ENCODE peak calls at places on chromosomes 1 and 21, in four cellular contexts. H is K562, N is WTC11, E is GM12878. B is an unnamed sample.
A peak's percentile ranks its signal among the peaks of the same experiment; 100 is the strongest.

GRCh38 chr1:204921855-204922516 is 51.3 kb downstream of the NFASC start:
- DNase-seq in H (no peak), N (no peak), E (no peak), B (no peak)

GRCh38 chr1:28811766-28812668 is at the start of gene OPRD1:
- DNase-seq in H (no peak), N (peak; percentile 54), E (no peak), B (no peak)

GRCh38 chr1:240462766-240463410 is 149.1 kb downstream of the GREM2 start:
- DNase-seq in H (no peak), N (no peak), E (no peak), B (no peak)

GRCh38 chr1:45643341-45643740 is 19.5 kb upstream of the CCDC17 start:
- DNase-seq in H (no peak), N (no peak), E (no peak), B (no peak)

GRCh38 chr1:204493882-204494280 is 724 bp downstream of the PIK3C2B start:
- DNase-seq in H (peak; percentile 71), N (no peak), E (no peak), B (peak; percentile 85)

GRCh38 chr21:45973475-45974072 is 8.0 kb upstream of the COL6A1 start:
- DNase-seq in H (peak; percentile 83), N (peak; percentile 68), E (no peak), B (peak; percentile 49)

GRCh38 chr1:224106568-224107281 is 7.2 kb upstream of the FBXO28 start:
- DNase-seq in H (peak; percentile 62), N (peak; percentile 22), E (no peak), B (peak; percentile 43)

GRCh38 chr21:36246080-36246631 is 73.8 kb upstream of the MORC3 start:
- DNase-seq in H (no peak), N (no peak), E (no peak), B (no peak)

GRCh38 chr1:1366699-1367067 is 8.3 kb downstream of the AURKAIP1 start:
- DNase-seq in H (no peak), N (no peak), E (no peak), B (no peak)

GRCh38 chr1:231827337-231828105 is 200.9 kb downstream of the DISC1 start:
- DNase-seq in H (no peak), N (no peak), E (no peak), B (peak; percentile 13)

GRCh38 chr21:28538987-28539622 is 453.6 kb downstream of the LTN1 start:
- DNase-seq in H (no peak), N (no peak), E (no peak), B (no peak)

GRCh38 chr21:15144026-15144425 is 79.2 kb upstream of the NRIP1 start:
- DNase-seq in H (no peak), N (no peak), E (no peak), B (no peak)

GRCh38 chr21:15139881-15140280 is 75.1 kb upstream of the NRIP1 start:
- DNase-seq in H (no peak), N (no peak), E (no peak), B (no peak)

GRCh38 chr21:15138475-15138874 is 73.7 kb upstream of the NRIP1 start:
- DNase-seq in H (no peak), N (no peak), E (no peak), B (no peak)

GRCh38 chr21:15140321-15141019 is 75.7 kb upstream of the NRIP1 start:
- DNase-seq in H (no peak), N (no peak), E (no peak), B (peak; percentile 99)

GRCh38 chr21:15141236-15141970 is 76.6 kb upstream of the NRIP1 start:
- DNase-seq in H (no peak), N (no peak), E (no peak), B (no peak)
- TF ChIP-seq TCF7 in H (no peak), N (no peak), E (no peak), B (no peak)

GRCh38 chr1:12040457-12041051 is 21.3 kb downstream of the MIIP start:
- DNase-seq in H (peak; percentile 59), N (no peak), E (peak; percentile 79), B (no peak)
- TF ChIP-seq MAX in H (no peak), N (no peak), E (no peak), B (no peak)

GRCh38 chr1:171794085-171794484 is 12.6 kb downstream of the METTL13 start:
- DNase-seq in H (no peak), N (no peak), E (no peak), B (peak; percentile 3)
- TF ChIP-seq TCF7 in H (no peak), N (no peak), E (no peak), B (no peak)

GRCh38 chr21:43775190-43775589 is 918 bp downstream of the CSTB start:
- DNase-seq in H (no peak), N (no peak), E (no peak), B (no peak)
- TF ChIP-seq MAX in H (no peak), N (no peak), E (no peak), B (no peak)

DNA sequence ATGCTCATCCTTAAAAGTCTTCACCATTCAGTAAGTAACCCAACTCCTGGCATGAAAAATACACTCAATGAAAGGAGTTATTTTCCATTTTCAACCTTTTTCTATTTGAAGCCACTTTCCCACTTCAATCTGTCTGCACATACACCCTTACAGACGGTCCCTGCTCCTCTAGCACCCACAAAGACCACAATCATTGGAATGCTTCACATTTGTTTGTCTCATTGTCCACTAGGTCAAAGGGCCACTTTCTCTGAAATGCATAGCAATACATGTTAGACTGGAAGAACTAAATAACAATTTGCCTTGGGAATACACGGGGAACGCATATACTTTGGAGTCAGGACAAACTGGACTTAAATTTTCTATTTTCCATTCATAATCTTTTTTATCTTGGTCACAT is 487.1 kb upstream of the C1orf87 start:
- DNase-seq in H (no peak), N (no peak), E (no peak), B (no peak)
- TF ChIP-seq TCF7 in H (no peak), N (no peak), E (no peak), B (no peak)

B was measured in HepG2.